ENCODE peak calls at places on chromosomes 12 and 14, in four cellular contexts. T is naive thymus-derived CD8-positive, alpha-beta T cell; X is activated CD8-positive, alpha-beta T cell treated with anti-CD3 and anti-CD28 coated beads, Interleukin-2, amount 10 ng/mL, durations not matched to agents 7 days and 5 days; Q is left lobe of liver. M is an unnamed sample.

GRCh38 chr14:42930058-42930457 is 1323.4 kb downstream of the LRFN5 start:
- ATAC-seq in Q (no peak), T (no peak), X (no peak), M (no peak)

GRCh38 chr14:74890262-74890661 is 8.5 kb downstream of the DLST start:
- ATAC-seq in Q (peak), X (no peak), T (no peak), M (no peak)

GRCh38 chr12:46224401-46224800 is 44.4 kb downstream of the SLC38A1 start:
- ATAC-seq in Q (peak), T (no peak), X (no peak), M (no peak)

GRCh38 chr12:104457746-104458644 is 1.2 kb downstream of the CHST11 start:
- ATAC-seq in T (peak), Q (peak), X (peak), M (peak)

GRCh38 chr12:42725839-42726238 is 136.3 kb upstream of the PRICKLE1 start:
- ATAC-seq in X (no peak), Q (no peak), T (no peak), M (no peak)

GRCh38 chr14:95255487-95255886 is 64.2 kb downstream of the CLMN start:
- ATAC-seq in T (no peak), Q (peak), X (no peak), M (no peak)

GRCh38 chr12:116427200-116427932 is 131.8 kb upstream of the MAP1LC3B2 start:
- ATAC-seq in Q (no peak), T (no peak), X (no peak), M (no peak)

GRCh38 chr12:29698756-29699155 is 85.0 kb downstream of the TMTC1 start:
- ATAC-seq in Q (no peak), X (no peak), T (no peak), M (no peak)

GRCh38 chr14:96001866-96002510 is 37.2 kb upstream of the C14orf132 start:
- ATAC-seq in T (no peak), Q (no peak), X (no peak), M (peak)

GRCh38 chr14:34699873-34700621 is 14.3 kb downstream of the CFL2 start:
- ATAC-seq in Q (peak), T (no peak), X (no peak), M (peak)

GRCh38 chr14:63852271-63852816 is 460 bp upstream of the SYNE2 start:
- ATAC-seq in X (no peak), T (no peak), Q (peak), M (peak)

GRCh38 chr12:124763594-124763979 is 100.1 kb downstream of the SCARB1 start:
- ATAC-seq in X (no peak), T (no peak), Q (no peak), M (no peak)

GRCh38 chr12:720231-720941 is 32.0 kb upstream of the WNK1 start:
- ATAC-seq in Q (no peak), T (no peak), X (no peak), M (no peak)

GRCh38 chr12:118166946-118167345 is 31.0 kb downstream of the PEBP1 start:
- ATAC-seq in Q (no peak), T (no peak), X (no peak), M (no peak)

GRCh38 chr12:4027412-4027811 is 154.2 kb upstream of the PARP11 start:
- ATAC-seq in X (peak), T (peak), Q (peak), M (no peak)

GRCh38 chr12:120092531-120093335 is 23.8 kb downstream of the RAB35 start:
- ATAC-seq in X (no peak), Q (peak), T (no peak), M (no peak)

GRCh38 chr14:63787995-63788946 is 60.4 kb upstream of the SGPP1 start:
- ATAC-seq in T (no peak), Q (no peak), X (no peak), M (no peak)

GRCh38 chr14:20555845-20556244 is 5.0 kb downstream of the RNASE9 start:
- ATAC-seq in Q (no peak), X (no peak), T (no peak), M (no peak)

GRCh38 chr14:68495101-68495637 is 297.7 kb downstream of the ZFP36L1 start:
- ATAC-seq in T (peak), Q (peak), X (no peak), M (peak)

GRCh38 chr12:4056910-4057845 is 184.0 kb upstream of the PARP11 start:
- ATAC-seq in X (no peak), T (no peak), Q (peak), M (no peak)

GRCh38 chr12:6699989-6700645 is 498 bp downstream of the PIANP start:
- ATAC-seq in X (peak), T (peak), Q (no peak), M (peak)

GRCh38 chr12:14238224-14238792 is 127.2 kb upstream of the ATF7IP start:
- ATAC-seq in T (peak), X (peak), Q (peak), M (peak)

GRCh38 chr12:4115570-4115969 is 158.0 kb upstream of the CCND2 start:
- ATAC-seq in T (no peak), Q (no peak), X (no peak), M (no peak)

GRCh38 chr12:28278499-28278898 is 88.2 kb downstream of the CCDC91 start:
- ATAC-seq in X (no peak), Q (no peak), T (no peak), M (no peak)

GRCh38 chr12:23197266-23197665 is 572.3 kb downstream of the ETNK1 start:
- ATAC-seq in T (no peak), Q (no peak), X (no peak), M (no peak)

GRCh38 chr14:35285991-35286564 is 6.1 kb upstream of the PSMA6 start:
- ATAC-seq in Q (no peak), X (peak), T (peak), M (no peak)

GRCh38 chr12:131784909-131785762 is 43.1 kb upstream of the MMP17 start:
- ATAC-seq in X (no peak), Q (no peak), T (no peak), M (no peak)

GRCh38 chr12:47382305-47382704 is 302.5 kb upstream of the AMIGO2 start:
- ATAC-seq in Q (no peak), X (peak), T (peak), M (no peak)

GRCh38 chr12:25072901-25073645 is 121.9 kb downstream of the DNAI7 start:
- ATAC-seq in T (no peak), X (no peak), Q (no peak), M (no peak)

GRCh38 chr12:113515082-113515856 is 43.6 kb upstream of the LHX5 start:
- ATAC-seq in Q (no peak), T (no peak), X (no peak), M (no peak)

GRCh38 chr12:132593521-132593920 is 16.9 kb downstream of the LRCOL1 start:
- ATAC-seq in T (no peak), Q (no peak), X (no peak), M (peak)

GRCh38 chr12:77979597-77980250 is 149.0 kb downstream of the NAV3 start:
- ATAC-seq in T (no peak), Q (no peak), X (no peak), M (no peak)

GRCh38 chr12:14576896-14577295 is 9.2 kb upstream of the PLBD1 start:
- ATAC-seq in X (peak), T (peak), Q (no peak), M (no peak)

GRCh38 chr14:58455593-58456265 is 28.2 kb downstream of the KIAA0586 start:
- ATAC-seq in X (no peak), Q (no peak), T (no peak), M (no peak)

M was measured in SK-N-SH treated with all-trans-retinoic acid at 6 μM for 48 hours.